ENCODE peak calls at places on chromosomes 13 and 19, in five cellular contexts. F is AG09319; X is DMS153; L is stimulated activated CD4-positive, alpha-beta T cell treated with anti-CD3 and anti-CD28 coated beads, Interleukin-1b, Interleukin-23, amount 100 ng/mL, for 24 hours; T is A549. O is an unnamed sample.
A peak's percentile ranks its signal among the peaks of the same experiment; 100 is the strongest.

GRCh38 chr19:5334366-5334739 is 6.3 kb downstream of the PTPRS start:
- DNase-seq in L (no peak), F (no peak), T (no peak), X (no peak), O (no peak)

GRCh38 chr13:94558721-94559120 is 37.2 kb downstream of the TGDS start:
- DNase-seq in F (no peak), L (no peak), T (no peak), X (no peak), O (no peak)

GRCh38 chr13:28458604-28459003 is 36.3 kb downstream of the FLT1 start:
- DNase-seq in X (no peak), T (no peak), L (no peak), F (no peak), O (no peak)

GRCh38 chr13:110541526-110541920 is 20.0 kb downstream of the RAB20 start:
- DNase-seq in T (no peak), L (no peak), F (no peak), X (no peak), O (no peak)

GRCh38 chr13:31145417-31145816 is 16.3 kb downstream of the HSPH1 start:
- DNase-seq in F (no peak), T (no peak), X (no peak), L (no peak), O (no peak)

GRCh38 chr13:50129065-50129922 is 114.0 kb downstream of the KCNRG start:
- DNase-seq in F (no peak), X (no peak), T (no peak), L (no peak), O (no peak)

GRCh38 chr13:52926971-52927370 is 78.5 kb upstream of the PCDH8 start:
- DNase-seq in L (no peak), X (no peak), T (no peak), F (no peak), O (no peak)

GRCh38 chr19:2543463-2544442 is 67.8 kb downstream of the GADD45B start:
- DNase-seq in F (peak; percentile 94), T (peak; percentile 73), L (peak; percentile 62), X (peak; percentile 91), O (peak; percentile 81)

GRCh38 chr19:15129856-15130580 is 22.8 kb downstream of the SYDE1 start:
- DNase-seq in T (no peak), X (no peak), L (peak; percentile 13), F (no peak), O (no peak)

GRCh38 chr19:34173145-34173956 is 1.0 kb downstream of the LSM14A start:
- DNase-seq in X (no peak), F (no peak), T (peak; percentile 70), L (peak; percentile 2), O (peak; percentile 55)

GRCh38 chr19:47187023-47187655 is 43.9 kb downstream of the BBC3 start:
- DNase-seq in L (no peak), X (no peak), T (no peak), F (no peak), O (no peak)

GRCh38 chr19:54133312-54133956 is 4.1 kb upstream of the CNOT3 start:
- DNase-seq in L (no peak), T (no peak), X (peak; percentile 71), F (peak; percentile 8), O (peak; percentile 63)

O was measured in H1.